ENCODE peak calls at places on chromosomes 1 and 21, in ten cellular contexts. One of them, this sample, is unnamed.

GRCh38 chr1:2130871-2131289 is 63.7 kb downstream of the FAAP20 start:
- DNase-seq in esophagus muscularis mucosa: no peak
- DNase-seq in stomach: no peak
- DNase-seq in sigmoid colon: no peak
- DNase-seq in transverse colon: no peak
- DNase-seq in prostate gland: no peak
- DNase-seq in endothelial cell of umbilical vein: no peak
- DNase-seq in HL-60: no peak
- DNase-seq in spleen: peak; percentile 77
- DNase-seq in vagina: no peak
- DNase-seq in this sample: no peak

GRCh38 chr21:42673633-42674328 is 20.4 kb downstream of the PDE9A start:
- DNase-seq in esophagus muscularis mucosa: no peak
- DNase-seq in spleen: no peak
- DNase-seq in sigmoid colon: no peak
- DNase-seq in stomach: no peak
- DNase-seq in endothelial cell of umbilical vein: no peak
- DNase-seq in HL-60: no peak
- DNase-seq in vagina: no peak
- DNase-seq in prostate gland: no peak
- DNase-seq in transverse colon: no peak
- DNase-seq in this sample: no peak

GRCh38 chr1:37394574-37395464 is 79.6 kb upstream of the ZC3H12A start:
- DNase-seq in transverse colon: no peak
- DNase-seq in sigmoid colon: no peak
- DNase-seq in prostate gland: no peak
- DNase-seq in vagina: no peak
- DNase-seq in HL-60: no peak
- DNase-seq in endothelial cell of umbilical vein: no peak
- DNase-seq in stomach: no peak
- DNase-seq in spleen: no peak
- DNase-seq in esophagus muscularis mucosa: no peak
- DNase-seq in this sample: no peak

GRCh38 chr1:84206416-84206815 is 62.3 kb downstream of the PRKACB start:
- DNase-seq in HL-60: no peak
- DNase-seq in transverse colon: no peak
- DNase-seq in endothelial cell of umbilical vein: no peak
- DNase-seq in prostate gland: no peak
- DNase-seq in sigmoid colon: no peak
- DNase-seq in esophagus muscularis mucosa: no peak
- DNase-seq in stomach: no peak
- DNase-seq in spleen: no peak
- DNase-seq in vagina: no peak
- DNase-seq in this sample: no peak

GRCh38 chr1:26731233-26731902 is 35.6 kb downstream of the ARID1A start:
- DNase-seq in transverse colon: no peak
- DNase-seq in vagina: no peak
- DNase-seq in spleen: no peak
- DNase-seq in endothelial cell of umbilical vein: no peak
- DNase-seq in esophagus muscularis mucosa: no peak
- DNase-seq in stomach: no peak
- DNase-seq in prostate gland: no peak
- DNase-seq in HL-60: no peak
- DNase-seq in sigmoid colon: no peak
- DNase-seq in this sample: no peak

GRCh38 chr21:33799378-33800090 is 116.1 kb downstream of the ATP5PO start:
- DNase-seq in prostate gland: no peak
- DNase-seq in esophagus muscularis mucosa: no peak
- DNase-seq in HL-60: no peak
- DNase-seq in vagina: no peak
- DNase-seq in endothelial cell of umbilical vein: no peak
- DNase-seq in sigmoid colon: peak; percentile 76
- DNase-seq in spleen: no peak
- DNase-seq in transverse colon: no peak
- DNase-seq in stomach: no peak
- DNase-seq in this sample: no peak

GRCh38 chr1:1136547-1137230 is 20.8 kb upstream of the C1orf159 start:
- DNase-seq in sigmoid colon: no peak
- DNase-seq in HL-60: no peak
- DNase-seq in esophagus muscularis mucosa: no peak
- DNase-seq in transverse colon: peak; percentile 91
- DNase-seq in spleen: peak; percentile 87
- DNase-seq in endothelial cell of umbilical vein: no peak
- DNase-seq in prostate gland: peak; percentile 33
- DNase-seq in stomach: peak; percentile 91
- DNase-seq in vagina: no peak
- DNase-seq in this sample: no peak

GRCh38 chr21:16302851-16303282 is 573.1 kb downstream of the USP25 start:
- DNase-seq in prostate gland: no peak
- DNase-seq in stomach: no peak
- DNase-seq in endothelial cell of umbilical vein: peak; percentile 67
- DNase-seq in transverse colon: no peak
- DNase-seq in esophagus muscularis mucosa: no peak
- DNase-seq in sigmoid colon: peak; percentile 76
- DNase-seq in vagina: no peak
- DNase-seq in spleen: no peak
- DNase-seq in HL-60: no peak
- DNase-seq in this sample: no peak

GRCh38 chr21:44556879-44557278 is 1.7 kb downstream of the KRTAP10-3 start:
- DNase-seq in prostate gland: no peak
- DNase-seq in vagina: no peak
- DNase-seq in sigmoid colon: no peak
- DNase-seq in spleen: no peak
- DNase-seq in transverse colon: no peak
- DNase-seq in HL-60: no peak
- DNase-seq in stomach: no peak
- DNase-seq in endothelial cell of umbilical vein: no peak
- DNase-seq in esophagus muscularis mucosa: peak; percentile 78
- DNase-seq in this sample: no peak

GRCh38 chr1:92759361-92759760 is 25.5 kb downstream of the EVI5 start:
- DNase-seq in transverse colon: no peak
- DNase-seq in spleen: no peak
- DNase-seq in esophagus muscularis mucosa: no peak
- DNase-seq in prostate gland: no peak
- DNase-seq in stomach: no peak
- DNase-seq in sigmoid colon: no peak
- DNase-seq in endothelial cell of umbilical vein: no peak
- DNase-seq in vagina: no peak
- DNase-seq in HL-60: no peak
- DNase-seq in this sample: no peak

GRCh38 chr1:7948950-7949349 is 8.3 kb upstream of the TNFRSF9 start:
- DNase-seq in prostate gland: no peak
- DNase-seq in vagina: no peak
- DNase-seq in esophagus muscularis mucosa: no peak
- DNase-seq in transverse colon: no peak
- DNase-seq in endothelial cell of umbilical vein: no peak
- DNase-seq in spleen: no peak
- DNase-seq in sigmoid colon: no peak
- DNase-seq in HL-60: no peak
- DNase-seq in stomach: no peak
- DNase-seq in this sample: no peak

GRCh38 chr1:75203415-75204277 is 69.5 kb downstream of the LHX8 start:
- DNase-seq in sigmoid colon: no peak
- DNase-seq in spleen: no peak
- DNase-seq in vagina: no peak
- DNase-seq in transverse colon: no peak
- DNase-seq in endothelial cell of umbilical vein: peak; percentile 61
- DNase-seq in prostate gland: no peak
- DNase-seq in esophagus muscularis mucosa: no peak
- DNase-seq in stomach: no peak
- DNase-seq in HL-60: no peak
- DNase-seq in this sample: no peak

GRCh38 chr1:203175237-203176181 is at the start of gene MYBPH:
- DNase-seq in spleen: peak; percentile 74
- DNase-seq in HL-60: peak; percentile 94
- DNase-seq in stomach: no peak
- DNase-seq in vagina: no peak
- DNase-seq in esophagus muscularis mucosa: no peak
- DNase-seq in endothelial cell of umbilical vein: no peak
- DNase-seq in transverse colon: no peak
- DNase-seq in prostate gland: no peak
- DNase-seq in sigmoid colon: peak; percentile 75
- DNase-seq in this sample: no peak

GRCh38 chr1:30955448-30956015 is 47.0 kb upstream of the SDC3 start:
- DNase-seq in spleen: no peak
- DNase-seq in vagina: no peak
- DNase-seq in sigmoid colon: no peak
- DNase-seq in transverse colon: no peak
- DNase-seq in HL-60: no peak
- DNase-seq in stomach: no peak
- DNase-seq in endothelial cell of umbilical vein: no peak
- DNase-seq in esophagus muscularis mucosa: no peak
- DNase-seq in prostate gland: no peak
- DNase-seq in this sample: no peak

GRCh38 chr1:199357591-199357990 is 669.9 kb upstream of the NR5A2 start:
- DNase-seq in prostate gland: no peak
- DNase-seq in stomach: no peak
- DNase-seq in endothelial cell of umbilical vein: no peak
- DNase-seq in spleen: no peak
- DNase-seq in HL-60: no peak
- DNase-seq in esophagus muscularis mucosa: no peak
- DNase-seq in transverse colon: no peak
- DNase-seq in vagina: no peak
- DNase-seq in sigmoid colon: no peak
- DNase-seq in this sample: no peak

GRCh38 chr1:27397749-27398148 is 5.3 kb downstream of the GPR3 start:
- DNase-seq in vagina: no peak
- DNase-seq in HL-60: no peak
- DNase-seq in spleen: no peak
- DNase-seq in sigmoid colon: no peak
- DNase-seq in esophagus muscularis mucosa: no peak
- DNase-seq in prostate gland: no peak
- DNase-seq in transverse colon: no peak
- DNase-seq in stomach: no peak
- DNase-seq in endothelial cell of umbilical vein: no peak
- DNase-seq in this sample: no peak

GRCh38 chr1:9239622-9240401 is 5.2 kb downstream of the H6PD start:
- DNase-seq in endothelial cell of umbilical vein: peak; percentile 78
- DNase-seq in prostate gland: no peak
- DNase-seq in HL-60: peak; percentile 94
- DNase-seq in vagina: no peak
- DNase-seq in transverse colon: peak; percentile 69
- DNase-seq in stomach: peak; percentile 57
- DNase-seq in sigmoid colon: peak; percentile 85
- DNase-seq in esophagus muscularis mucosa: peak; percentile 94
- DNase-seq in spleen: peak; percentile 92
- DNase-seq in this sample: peak; percentile 62

GRCh38 chr1:202615501-202616354 is 94.5 kb downstream of the SYT2 start:
- DNase-seq in vagina: no peak
- DNase-seq in esophagus muscularis mucosa: no peak
- DNase-seq in spleen: peak; percentile 87
- DNase-seq in prostate gland: no peak
- DNase-seq in HL-60: peak; percentile 93
- DNase-seq in sigmoid colon: no peak
- DNase-seq in endothelial cell of umbilical vein: peak; percentile 46
- DNase-seq in transverse colon: peak; percentile 28
- DNase-seq in stomach: no peak
- DNase-seq in this sample: no peak

DNA sequence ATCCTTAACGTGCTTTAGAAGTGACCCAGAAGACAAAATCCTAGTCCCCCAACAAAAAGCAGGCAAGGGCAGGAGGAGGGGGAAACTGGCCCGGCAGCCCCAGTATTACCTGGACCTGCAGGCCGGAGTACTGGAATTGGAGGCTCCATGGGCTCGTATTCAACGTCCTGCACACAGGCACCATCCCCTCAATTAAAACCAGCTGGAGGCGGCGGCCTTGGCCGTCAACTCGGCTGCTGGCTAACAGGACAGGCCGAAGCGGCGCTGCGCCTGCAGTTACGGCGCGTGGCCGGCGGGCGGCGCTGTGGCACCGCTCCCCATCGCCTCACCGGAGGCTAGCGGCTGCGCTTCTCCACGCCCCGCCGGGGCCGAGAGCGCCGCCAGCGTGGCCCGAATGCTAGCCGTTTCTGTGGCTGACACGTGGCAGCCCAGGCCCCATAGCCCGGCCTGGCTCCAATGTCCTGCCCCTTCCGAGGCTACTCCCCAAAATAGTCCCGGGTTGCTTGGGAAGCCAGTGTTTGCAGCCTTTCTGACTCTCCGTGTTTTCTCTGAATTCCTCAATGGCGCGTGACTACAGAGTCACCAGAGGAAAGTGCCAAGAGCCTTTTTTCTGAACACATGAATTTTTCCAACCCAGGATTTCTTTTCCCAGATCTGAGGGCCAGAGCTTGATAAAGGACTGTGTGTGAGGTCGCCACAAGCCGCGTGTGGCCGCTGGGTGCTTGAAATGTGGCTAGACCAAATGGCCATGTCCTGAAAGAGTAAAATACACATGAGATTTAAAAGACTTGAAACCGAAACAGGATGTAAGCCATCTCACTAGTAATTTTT is 82.5 kb downstream of the HHIPL2 start:
- DNase-seq in esophagus muscularis mucosa: peak; percentile 95
- DNase-seq in endothelial cell of umbilical vein: peak; percentile 97
- DNase-seq in spleen: peak; percentile 97
- DNase-seq in vagina: no peak
- DNase-seq in stomach: peak; percentile 94
- DNase-seq in transverse colon: peak; percentile 91
- DNase-seq in sigmoid colon: peak; percentile 96
- DNase-seq in HL-60: peak; percentile 83
- DNase-seq in prostate gland: peak; percentile 75
- DNase-seq in this sample: peak; percentile 76
- TF ChIP-seq POLR2AphosphoS5 in esophagus muscularis mucosa: peak; percentile 68
- TF ChIP-seq POLR2AphosphoS5 in endothelial cell of umbilical vein: peak; percentile 77
- TF ChIP-seq POLR2AphosphoS5 in spleen: peak; percentile 83
- TF ChIP-seq POLR2AphosphoS5 in vagina: peak; percentile 54
- TF ChIP-seq POLR2AphosphoS5 in stomach: peak; percentile 43
- TF ChIP-seq POLR2AphosphoS5 in transverse colon: peak; percentile 55
- TF ChIP-seq POLR2AphosphoS5 in sigmoid colon: peak; percentile 69
- TF ChIP-seq POLR2AphosphoS5 in HL-60: peak; percentile 67
- TF ChIP-seq POLR2AphosphoS5 in prostate gland: no peak
- TF ChIP-seq POLR2AphosphoS5 in this sample: peak; percentile 61

GRCh38 chr1:114490235-114490634 is 20.8 kb downstream of the TRIM33 start:
- DNase-seq in spleen: no peak
- DNase-seq in HL-60: no peak
- DNase-seq in endothelial cell of umbilical vein: no peak
- DNase-seq in prostate gland: no peak
- DNase-seq in stomach: no peak
- DNase-seq in sigmoid colon: no peak
- DNase-seq in vagina: no peak
- DNase-seq in transverse colon: no peak
- DNase-seq in esophagus muscularis mucosa: no peak
- DNase-seq in this sample: no peak
- H3K27ac ChIP-seq in spleen: no peak overlapping the region
- H3K27ac ChIP-seq in HL-60: no peak overlapping the region
- H3K27ac ChIP-seq in endothelial cell of umbilical vein: no peak overlapping the region
- H3K27ac ChIP-seq in prostate gland: no peak overlapping the region
- H3K27ac ChIP-seq in stomach: no peak overlapping the region
- H3K27ac ChIP-seq in sigmoid colon: no peak overlapping the region
- H3K27ac ChIP-seq in vagina: no peak overlapping the region
- H3K27ac ChIP-seq in transverse colon: no peak overlapping the region
- H3K27ac ChIP-seq in esophagus muscularis mucosa: no peak overlapping the region
- H3K27ac ChIP-seq in this sample: no peak overlapping the region

GRCh38 chr1:94022471-94023189 is 98.3 kb downstream of the ABCA4 start:
- DNase-seq in stomach: no peak
- DNase-seq in prostate gland: peak; percentile 46
- DNase-seq in HL-60: no peak
- DNase-seq in transverse colon: no peak
- DNase-seq in endothelial cell of umbilical vein: peak; percentile 79
- DNase-seq in vagina: no peak
- DNase-seq in esophagus muscularis mucosa: no peak
- DNase-seq in spleen: no peak
- DNase-seq in sigmoid colon: no peak
- DNase-seq in this sample: no peak
- TF ChIP-seq POLR2AphosphoS5 in stomach: no peak
- TF ChIP-seq POLR2AphosphoS5 in prostate gland: peak; percentile 40
- TF ChIP-seq POLR2AphosphoS5 in HL-60: no peak
- TF ChIP-seq POLR2AphosphoS5 in transverse colon: no peak
- TF ChIP-seq POLR2AphosphoS5 in endothelial cell of umbilical vein: no peak
- TF ChIP-seq POLR2AphosphoS5 in vagina: no peak
- TF ChIP-seq POLR2AphosphoS5 in esophagus muscularis mucosa: no peak
- TF ChIP-seq POLR2AphosphoS5 in spleen: no peak
- TF ChIP-seq POLR2AphosphoS5 in sigmoid colon: no peak
- TF ChIP-seq POLR2AphosphoS5 in this sample: no peak

GRCh38 chr1:99660496-99660895 is 14.6 kb downstream of the PALMD start:
- DNase-seq in sigmoid colon: no peak
- DNase-seq in endothelial cell of umbilical vein: no peak
- DNase-seq in vagina: no peak
- DNase-seq in HL-60: no peak
- DNase-seq in spleen: no peak
- DNase-seq in stomach: no peak
- DNase-seq in esophagus muscularis mucosa: no peak
- DNase-seq in transverse colon: no peak
- DNase-seq in prostate gland: no peak
- DNase-seq in this sample: no peak
- H3K27ac ChIP-seq in sigmoid colon: no peak overlapping the region
- H3K27ac ChIP-seq in endothelial cell of umbilical vein: peak overlapping the region; percentile 62
- H3K27ac ChIP-seq in vagina: no peak overlapping the region
- H3K27ac ChIP-seq in HL-60: no peak overlapping the region
- H3K27ac ChIP-seq in spleen: no peak overlapping the region
- H3K27ac ChIP-seq in stomach: no peak overlapping the region
- H3K27ac ChIP-seq in esophagus muscularis mucosa: peak overlapping the region; percentile 59
- H3K27ac ChIP-seq in transverse colon: no peak overlapping the region
- H3K27ac ChIP-seq in prostate gland: no peak overlapping the region
- H3K27ac ChIP-seq in this sample: peak overlapping the region; percentile 81

This sample was measured in breast epithelium.